ENCODE peak calls at places on chromosomes 5 and 9, in eight cellular contexts. L, O, J, Z, I, W, K and G are unnamed samples.

GRCh38 chr9:99809586-99810357 is 11.9 kb upstream of the NR4A3 start:
- DNase-seq in L (no peak), O (no peak), J (no peak), Z (no peak), I (no peak), W (no peak), K (no peak), G (no peak)

GRCh38 chr5:135054546-135054945 is 20.5 kb upstream of the PITX1 start:
- DNase-seq in L (no peak), O (no peak), J (no peak), Z (no peak), I (no peak), W (no peak), K (no peak), G (no peak)

GRCh38 chr9:123528521-123528920 is 172.5 kb downstream of the CRB2 start:
- DNase-seq in L (no peak), O (no peak), J (no peak), Z (no peak), I (no peak), W (no peak), K (no peak), G (no peak)

GRCh38 chr5:95959051-95959963 is 2.3 kb downstream of the ELL2 start:
- DNase-seq in L (no peak), O (no peak), J (no peak), Z (no peak), I (no peak), W (peak), K (no peak), G (peak)

GRCh38 chr5:176470539-176470938 is 22.4 kb downstream of the FAF2 start:
- DNase-seq in L (no peak), O (no peak), J (no peak), Z (no peak), I (no peak), W (no peak), K (no peak), G (no peak)

GRCh38 chr5:150561192-150561512 is 53.2 kb downstream of the NDST1 start:
- DNase-seq in L (no peak), O (no peak), J (no peak), Z (no peak), I (no peak), W (no peak), K (no peak), G (no peak)

GRCh38 chr9:121261107-121261460 is 6.9 kb upstream of the GSN start:
- DNase-seq in L (no peak), O (no peak), J (no peak), Z (no peak), I (no peak), W (no peak), K (no peak), G (no peak)

GRCh38 chr9:104895572-104895971 is 32.4 kb downstream of the ABCA1 start:
- DNase-seq in L (peak), O (no peak), J (no peak), Z (no peak), I (no peak), W (no peak), K (no peak), G (no peak)

GRCh38 chr5:74289238-74289637 is 351.3 kb downstream of the ENC1 start:
- DNase-seq in L (no peak), O (no peak), J (no peak), Z (no peak), I (no peak), W (no peak), K (no peak), G (no peak)

GRCh38 chr5:154768207-154768606 is 13.0 kb downstream of the LARP1 start:
- DNase-seq in L (no peak), O (no peak), J (no peak), Z (no peak), I (no peak), W (no peak), K (no peak), G (no peak)

GRCh38 chr5:156631005-156631404 is 219.1 kb upstream of the PPP1R2B start:
- DNase-seq in L (no peak), O (no peak), J (no peak), Z (no peak), I (no peak), W (no peak), K (no peak), G (no peak)

GRCh38 chr5:37217976-37218375 is 31.2 kb downstream of the CPLANE1 start:
- DNase-seq in L (no peak), O (no peak), J (no peak), Z (no peak), I (no peak), W (no peak), K (no peak), G (no peak)

GRCh38 chr9:13274901-13275641 is 4.4 kb downstream of the MPDZ start:
- DNase-seq in L (peak), O (no peak), J (no peak), Z (no peak), I (no peak), W (peak), K (no peak), G (no peak)

GRCh38 chr5:71873202-71873601 is 154.1 kb downstream of the CARTPT start:
- DNase-seq in L (no peak), O (no peak), J (no peak), Z (no peak), I (no peak), W (no peak), K (no peak), G (no peak)

GRCh38 chr9:120579139-120579749 is 723 bp downstream of the CDK5RAP2 start:
- DNase-seq in L (peak), O (peak), J (peak), Z (no peak), I (no peak), W (peak), K (no peak), G (peak)

GRCh38 chr9:4106744-4107143 is 193.1 kb downstream of the GLIS3 start:
- DNase-seq in L (peak), O (no peak), J (no peak), Z (no peak), I (no peak), W (no peak), K (no peak), G (no peak)

GRCh38 chr5:92560698-92561361 is 1020.2 kb downstream of the NR2F1-AS1 start:
- DNase-seq in L (peak), O (no peak), J (no peak), Z (no peak), I (no peak), W (no peak), K (no peak), G (no peak)

GRCh38 chr5:6745706-6746217 is 32.5 kb downstream of the TENT4A start:
- DNase-seq in L (peak), O (no peak), J (peak), Z (peak), I (no peak), W (peak), K (no peak), G (peak)

GRCh38 chr5:116834796-116835515 is 260.3 kb upstream of the SEMA6A start:
- DNase-seq in L (no peak), O (no peak), J (no peak), Z (no peak), I (no peak), W (no peak), K (no peak), G (no peak)

GRCh38 chr5:167778228-167778627 is 513.2 kb upstream of the WWC1 start:
- DNase-seq in L (no peak), O (no peak), J (no peak), Z (no peak), I (no peak), W (no peak), K (no peak), G (no peak)

GRCh38 chr9:133429641-133430161 is 7.5 kb downstream of the ADAMTS13 start:
- DNase-seq in L (no peak), O (no peak), J (no peak), Z (peak), I (peak), W (peak), K (no peak), G (peak)

GRCh38 chr5:95563367-95563766 is 8.5 kb downstream of the ARSK start:
- DNase-seq in L (no peak), O (no peak), J (no peak), Z (no peak), I (no peak), W (no peak), K (no peak), G (no peak)